ENCODE peak calls at places on chromosome 9, in nine cellular contexts. M is fibroblast of pulmonary artery; G is psoas muscle; L is activated T-cell treated with anti-CD3 and anti-CD28 coated beads, Interleukin-2, amount 50 U/mL, for 4 hours; K is endothelial cell; P is HCT116; W is heart left ventricle; N is NCI-H345; T is RPMI7951. F is an unnamed sample.

GRCh38 chr9:95336281-95336680 is 18.8 kb upstream of the FANCC start:
- DNase-seq in M (peak), G (no peak), L (no peak), K (no peak), P (no peak), W (no peak), N (no peak), T (no peak), F (peak)

GRCh38 chr9:107215381-107215780 is 67.7 kb upstream of the RAD23B start:
- DNase-seq in M (peak), G (no peak), L (no peak), K (no peak), P (peak), W (no peak), N (no peak), T (peak), F (no peak)

GRCh38 chr9:15738011-15738410 is 185.2 kb downstream of the CCDC171 start:
- DNase-seq in M (peak), G (no peak), L (no peak), K (no peak), P (no peak), W (no peak), N (no peak), T (peak), F (no peak)

GRCh38 chr9:80320480-80320879 is 748.7 kb downstream of the TLE4 start:
- DNase-seq in M (peak), G (no peak), L (no peak), K (no peak), P (no peak), W (no peak), N (no peak), T (peak), F (no peak)

GRCh38 chr9:68836788-68837187 is 131.7 kb downstream of the PIP5K1B start:
- DNase-seq in M (no peak), G (no peak), L (no peak), K (no peak), P (no peak), W (no peak), N (no peak), T (no peak), F (no peak)

GRCh38 chr9:78383130-78383529 is 86.2 kb downstream of the PSAT1 start:
- DNase-seq in M (peak), G (no peak), L (no peak), K (no peak), P (no peak), W (no peak), N (no peak), T (no peak), F (no peak)

GRCh38 chr9:2127486-2127885 is 112.3 kb downstream of the SMARCA2 start:
- DNase-seq in M (peak), G (no peak), L (no peak), K (no peak), P (no peak), W (no peak), N (no peak), T (peak), F (no peak)

GRCh38 chr9:136886610-136887597 is 588 bp downstream of the TRAF2 start:
- DNase-seq in M (no peak), G (peak), L (no peak), K (peak), P (no peak), W (no peak), N (peak), T (peak), F (no peak)

GRCh38 chr9:69604568-69605219 is 67.5 kb downstream of the APBA1 start:
- DNase-seq in M (no peak), G (no peak), L (no peak), K (no peak), P (no peak), W (no peak), N (no peak), T (no peak), F (no peak)

GRCh38 chr9:35110327-35110758 is 5.3 kb downstream of the ATOSB start:
- DNase-seq in M (peak), G (peak), L (no peak), K (no peak), P (no peak), W (peak), N (no peak), T (peak), F (peak)

GRCh38 chr9:21070171-21070571 is 7.6 kb downstream of the IFNB1 start:
- DNase-seq in M (peak), G (peak), L (no peak), K (peak), P (peak), W (peak), N (no peak), T (peak), F (no peak)

GRCh38 chr9:77648458-77649108 is 461 bp upstream of the GNA14 start:
- DNase-seq in M (peak), G (peak), L (no peak), K (peak), P (no peak), W (peak), N (no peak), T (no peak), F (peak)

GRCh38 chr9:77562021-77562748 is 85.9 kb downstream of the GNA14 start:
- DNase-seq in M (no peak), G (no peak), L (no peak), K (no peak), P (no peak), W (no peak), N (no peak), T (no peak), F (no peak)

GRCh38 chr9:111525056-111525977 is at the start of gene ZNF483:
- DNase-seq in M (peak), G (peak), L (peak), K (peak), P (peak), W (peak), N (peak), T (peak), F (peak)

GRCh38 chr9:118961857-118962256 is 407.4 kb downstream of the BRINP1 start:
- DNase-seq in M (peak), G (no peak), L (no peak), K (no peak), P (no peak), W (no peak), N (no peak), T (peak), F (no peak)

GRCh38 chr9:83978992-83979811 is 813 bp downstream of the HNRNPK start:
- DNase-seq in M (peak), G (peak), L (peak), K (peak), P (no peak), W (peak), N (peak), T (peak), F (peak)

GRCh38 chr9:110116543-110116885 is 91.4 kb downstream of the C9orf152 start:
- DNase-seq in M (peak), G (no peak), L (no peak), K (no peak), P (no peak), W (no peak), N (no peak), T (peak), F (no peak)

GRCh38 chr9:25602366-25603044 is 75.7 kb downstream of the TUSC1 start:
- DNase-seq in M (no peak), G (no peak), L (no peak), K (no peak), P (no peak), W (no peak), N (no peak), T (no peak), F (no peak)

GRCh38 chr9:82706781-82707180 is 356.2 kb downstream of the RASEF start:
- DNase-seq in M (no peak), G (no peak), L (no peak), K (no peak), P (no peak), W (no peak), N (no peak), T (no peak), F (no peak)

GRCh38 chr9:88789785-88790184 is 201.5 kb upstream of the S1PR3 start:
- DNase-seq in M (peak), G (no peak), L (no peak), K (no peak), P (no peak), W (no peak), N (no peak), T (no peak), F (no peak)

GRCh38 chr9:94950733-94951590 is 224.5 kb downstream of the AOPEP start:
- DNase-seq in M (peak), G (no peak), L (no peak), K (no peak), P (no peak), W (peak), N (no peak), T (peak), F (peak)

GRCh38 chr9:4640027-4640426 is 22.1 kb upstream of the PLPP6 start:
- DNase-seq in M (peak), G (no peak), L (peak), K (peak), P (peak), W (no peak), N (peak), T (no peak), F (no peak)

GRCh38 chr9:111914749-111915424 is 18.3 kb downstream of the UGCG start:
- DNase-seq in M (peak), G (no peak), L (no peak), K (no peak), P (no peak), W (no peak), N (peak), T (peak), F (no peak)

F was measured in left lobe of liver.